ENCODE peak calls at places on chromosome 19, in six cellular contexts. Z is heart right ventricle, J is IMR-90, F is MM.1S, A is H9, H is astrocyte of the spinal cord. U is an unnamed sample.

GRCh38 chr19:9850235-9850959 is 15.3 kb downstream of the PIN1 start:
- DNase-seq in Z (no peak), J (no peak), F (no peak), A (no peak), H (no peak), U (no peak)

GRCh38 chr19:48510421-48511268 is 990 bp downstream of the LMTK3 start:
- DNase-seq in Z (peak; percentile 79), J (peak; percentile 39), F (peak; percentile 45), A (peak; percentile 83), H (peak; percentile 33), U (no peak)

GRCh38 chr19:55830656-55831055 is 1.1 kb downstream of the NLRP11 start:
- DNase-seq in Z (no peak), J (no peak), F (peak; percentile 99), A (no peak), H (no peak), U (no peak)

GRCh38 chr19:48751835-48752510 is 468 bp downstream of the FUT1 start:
- DNase-seq in Z (no peak), J (no peak), F (no peak), A (no peak), H (no peak), U (no peak)

GRCh38 chr19:1252818-1253513 is 4.6 kb downstream of the MIDN start:
- DNase-seq in Z (peak; percentile 94), J (peak; percentile 97), F (no peak), A (no peak), H (peak; percentile 99), U (peak; percentile 94)

GRCh38 chr19:5138606-5139594 is 170.0 kb downstream of the KDM4B start:
- DNase-seq in Z (peak; percentile 62), J (peak; percentile 47), F (no peak), A (no peak), H (peak; percentile 87), U (peak; percentile 43)

GRCh38 chr19:21434967-21435544 is 38.1 kb downstream of the ZNF493 start:
- DNase-seq in Z (no peak), J (no peak), F (no peak), A (no peak), H (no peak), U (no peak)

GRCh38 chr19:46435009-46435408 is 6.3 kb upstream of the PNMA8C start:
- DNase-seq in Z (no peak), J (no peak), F (no peak), A (no peak), H (no peak), U (no peak)

GRCh38 chr19:47253970-47254369 is 2.4 kb upstream of the CCDC9 start:
- DNase-seq in Z (no peak), J (no peak), F (no peak), A (no peak), H (no peak), U (no peak)

GRCh38 chr19:3595521-3596061 is 10.3 kb downstream of the GIPC3 start:
- DNase-seq in Z (no peak), J (no peak), F (no peak), A (peak; percentile 26), H (no peak), U (peak; percentile 47)

GRCh38 chr19:3760871-3761361 is 576 bp downstream of the APBA3 start:
- DNase-seq in Z (peak; percentile 9), J (peak; percentile 8), F (peak; percentile 18), A (no peak), H (no peak), U (no peak)

GRCh38 chr19:47109541-47110375 is 3.8 kb downstream of the ZC3H4 start:
- DNase-seq in Z (no peak), J (peak; percentile 49), F (no peak), A (no peak), H (peak; percentile 71), U (no peak)

GRCh38 chr19:55384576-55385235 is 614 bp upstream of the TMEM238 start:
- DNase-seq in Z (no peak), J (no peak), F (no peak), A (no peak), H (no peak), U (peak; percentile 47)

GRCh38 chr19:21581646-21582045 is 76.2 kb downstream of the ZNF429 start:
- DNase-seq in Z (no peak), J (no peak), F (no peak), A (no peak), H (no peak), U (peak; percentile 59)

GRCh38 chr19:23116802-23117571 is at the start of gene ZNF730:
- DNase-seq in Z (peak; percentile 91), J (peak; percentile 68), F (peak; percentile 42), A (peak; percentile 97), H (peak; percentile 92), U (peak; percentile 63)

GRCh38 chr19:55176116-55176515 is 4.0 kb downstream of the SYT5 start:
- DNase-seq in Z (no peak), J (no peak), F (no peak), A (no peak), H (no peak), U (no peak)

GRCh38 chr19:9727644-9728043 is 40.9 kb downstream of the ZNF846 start:
- DNase-seq in Z (no peak), J (no peak), F (no peak), A (no peak), H (no peak), U (no peak)

GRCh38 chr19:45403781-45404556 is 900 bp downstream of the PPP1R13L start:
- DNase-seq in Z (peak; percentile 68), J (no peak), F (peak; percentile 76), A (peak; percentile 92), H (peak; percentile 22), U (peak; percentile 79)

GRCh38 chr19:4852484-4852883 is 15.0 kb downstream of the PLIN3 start:
- DNase-seq in Z (no peak), J (no peak), F (no peak), A (no peak), H (no peak), U (no peak)

GRCh38 chr19:45553464-45553863 is 31.1 kb downstream of the OPA3 start:
- DNase-seq in Z (no peak), J (no peak), F (no peak), A (peak; percentile 87), H (no peak), U (peak; percentile 30)

GRCh38 chr19:32869369-32870153 is at the start of gene SLC7A9:
- DNase-seq in Z (no peak), J (no peak), F (no peak), A (no peak), H (no peak), U (no peak)

GRCh38 chr19:45509692-45510015 is 2.4 kb downstream of the VASP start:
- DNase-seq in Z (no peak), J (no peak), F (no peak), A (no peak), H (no peak), U (no peak)

GRCh38 chr19:1304197-1304924 is 18.7 kb downstream of the EFNA2 start:
- DNase-seq in Z (no peak), J (no peak), F (no peak), A (no peak), H (no peak), U (no peak)

GRCh38 chr19:40539070-40539469 is 37.6 kb upstream of the SHKBP1 start:
- DNase-seq in Z (no peak), J (no peak), F (no peak), A (no peak), H (no peak), U (no peak)
- TF ChIP-seq CTCF in Z (no peak), J (peak; percentile 2), F (no peak), A (peak; percentile 24), H (no peak), U (no peak)

GRCh38 chr19:29287061-29287460 is 74.1 kb upstream of the UQCRFS1 start:
- DNase-seq in Z (no peak), J (no peak), F (no peak), A (no peak), H (no peak), U (peak; percentile 32)

GRCh38 chr19:29285187-29285687 is 72.3 kb upstream of the UQCRFS1 start:
- DNase-seq in Z (no peak), J (no peak), F (no peak), A (no peak), H (no peak), U (no peak)

GRCh38 chr19:29288276-29288675 is 75.3 kb upstream of the UQCRFS1 start:
- DNase-seq in Z (no peak), J (no peak), F (no peak), A (no peak), H (no peak), U (no peak)

GRCh38 chr19:29283366-29283765 is 70.4 kb upstream of the UQCRFS1 start:
- DNase-seq in Z (no peak), J (no peak), F (no peak), A (no peak), H (no peak), U (no peak)

DNA sequence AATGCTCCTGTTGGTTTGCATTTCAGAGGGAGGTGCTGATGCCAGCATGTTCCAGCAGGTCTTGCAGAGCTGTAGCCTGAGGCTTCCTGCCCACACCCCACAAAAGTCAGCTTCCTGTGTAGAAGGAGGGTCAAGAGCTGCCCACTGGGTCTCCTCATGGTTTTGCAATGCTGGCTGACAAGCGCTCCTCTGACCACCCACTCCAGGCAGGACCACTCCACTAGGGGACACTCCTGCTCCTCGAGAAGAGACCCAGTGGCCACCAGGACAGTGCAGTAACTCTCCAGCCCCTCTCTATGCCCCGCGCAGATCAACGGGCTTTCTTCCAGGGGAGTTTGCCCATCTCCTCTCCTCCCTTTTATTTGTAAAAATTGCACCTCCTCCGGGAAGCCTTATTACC is 72.9 kb upstream of the UQCRFS1 start:
- DNase-seq in Z (no peak), J (no peak), F (no peak), A (peak; percentile 77), H (no peak), U (no peak)
- TF ChIP-seq CTCF in Z (no peak), J (peak; percentile 24), F (no peak), A (peak; percentile 71), H (no peak), U (no peak)

GRCh38 chr19:13363235-13363634 is 143.0 kb downstream of the CACNA1A start:
- DNase-seq in Z (no peak), J (no peak), F (no peak), A (no peak), H (no peak), U (no peak)

GRCh38 chr19:13363954-13364353 is 142.3 kb downstream of the CACNA1A start:
- DNase-seq in Z (no peak), J (no peak), F (no peak), A (no peak), H (no peak), U (no peak)

GRCh38 chr19:13370948-13371347 is 135.3 kb downstream of the CACNA1A start:
- DNase-seq in Z (no peak), J (no peak), F (no peak), A (no peak), H (no peak), U (no peak)

DNA sequence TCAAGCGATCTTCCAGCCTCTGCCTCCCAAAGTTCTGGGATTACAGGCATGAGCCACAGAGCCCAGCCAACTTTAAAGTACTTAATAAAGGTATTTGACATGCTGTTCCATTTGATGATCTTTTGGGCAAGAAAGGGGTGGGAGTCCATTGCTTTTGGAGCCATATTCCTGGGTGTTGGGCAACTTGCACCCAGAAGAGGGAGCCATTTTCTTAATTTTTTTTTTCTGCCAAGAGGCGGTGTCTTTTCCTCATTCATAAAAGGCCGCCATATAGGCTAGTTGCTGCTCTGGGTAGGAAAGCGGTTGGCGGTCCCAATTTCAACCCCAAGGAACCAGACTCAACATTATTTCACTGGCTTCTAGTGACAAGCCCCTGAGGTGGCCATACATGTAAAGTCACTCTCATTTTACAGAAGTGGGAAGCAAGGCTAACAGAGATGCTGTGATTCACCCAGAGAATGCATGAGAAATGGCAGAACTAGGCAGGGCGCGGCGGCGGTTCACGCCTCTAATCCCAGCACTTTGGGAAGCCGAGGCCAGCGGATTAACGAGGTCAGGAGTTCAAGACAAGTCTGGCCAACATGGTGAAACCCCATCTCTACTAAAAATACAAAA is 139.6 kb downstream of the CACNA1A start:
- DNase-seq in Z (no peak), J (peak; percentile 31), F (peak; percentile 12), A (peak; percentile 40), H (peak; percentile 27), U (no peak)
- TF ChIP-seq CTCF in Z (no peak), J (peak; percentile 61), F (peak; percentile 34), A (peak; percentile 76), H (peak; percentile 57), U (no peak)

GRCh38 chr19:40217921-40218890 is at the start of gene TTC9B:
- DNase-seq in Z (no peak), J (no peak), F (no peak), A (peak; percentile 81), H (no peak), U (peak; percentile 75)
- TF ChIP-seq CTCF in Z (no peak), J (no peak), F (no peak), A (peak; percentile 15), H (no peak), U (no peak)

U was measured in pancreas.